ENCODE peak calls at places on chromosome 21, in eight cellular contexts. N is uterus, P is ascending aorta, H is GM06990, W is astrocyte, X is IMR-90, U is body of pancreas, I is astrocyte of the spinal cord. Q is an unnamed sample.

GRCh38 chr21:22791986-22792560 is 1793.9 kb downstream of the NCAM2 start:
- DNase-seq in N (no peak), P (no peak), H (no peak), W (peak; percentile 3), X (peak; percentile 38), U (peak; percentile 31), I (peak; percentile 64), Q (peak; percentile 37)

GRCh38 chr21:42269382-42269781 is 45.8 kb downstream of the TFF3 start:
- DNase-seq in N (no peak), P (no peak), H (no peak), W (no peak), X (no peak), U (no peak), I (no peak), Q (no peak)

GRCh38 chr21:28138272-28138671 is 854.4 kb downstream of the LTN1 start:
- DNase-seq in N (no peak), P (no peak), H (no peak), W (peak; percentile 3), X (peak; percentile 25), U (no peak), I (no peak), Q (peak; percentile 65)

GRCh38 chr21:35559128-35559831 is 501.0 kb downstream of the SETD4 start:
- DNase-seq in N (no peak), P (no peak), H (no peak), W (peak; percentile 98), X (peak; percentile 95), U (no peak), I (peak; percentile 97), Q (peak; percentile 95)

GRCh38 chr21:24197132-24197643 is 1410.1 kb downstream of the MRPL39 start:
- DNase-seq in N (no peak), P (no peak), H (no peak), W (no peak), X (no peak), U (no peak), I (no peak), Q (no peak)

GRCh38 chr21:33024278-33025103 is 1.2 kb upstream of the OLIG2 start:
- DNase-seq in N (no peak), P (no peak), H (no peak), W (no peak), X (no peak), U (no peak), I (no peak), Q (no peak)

GRCh38 chr21:18493420-18493819 is 89.8 kb upstream of the TMPRSS15 start:
- DNase-seq in N (no peak), P (no peak), H (no peak), W (peak; percentile 87), X (no peak), U (no peak), I (peak; percentile 89), Q (no peak)

GRCh38 chr21:15061747-15062146 is 3.1 kb downstream of the NRIP1 start:
- DNase-seq in N (no peak), P (no peak), H (no peak), W (no peak), X (no peak), U (no peak), I (no peak), Q (no peak)

GRCh38 chr21:35585878-35586277 is 474.4 kb downstream of the SETD4 start:
- DNase-seq in N (no peak), P (no peak), H (no peak), W (no peak), X (no peak), U (no peak), I (no peak), Q (no peak)

GRCh38 chr21:32065654-32066053 is 192.8 kb downstream of the HUNK start:
- DNase-seq in N (no peak), P (no peak), H (no peak), W (no peak), X (no peak), U (no peak), I (no peak), Q (no peak)

GRCh38 chr21:17491716-17492414 is 21.0 kb upstream of the CXADR start:
- DNase-seq in N (peak; percentile 28), P (no peak), H (no peak), W (peak; percentile 100), X (peak; percentile 99), U (no peak), I (peak; percentile 99), Q (peak; percentile 98)

GRCh38 chr21:31142600-31142999 is 104.3 kb upstream of the KRTAP19-8 start:
- DNase-seq in N (no peak), P (no peak), H (no peak), W (no peak), X (no peak), U (no peak), I (no peak), Q (no peak)

GRCh38 chr21:33937146-33937545 is 21.5 kb upstream of the ATP5PO start:
- DNase-seq in N (no peak), P (no peak), H (no peak), W (no peak), X (no peak), U (no peak), I (no peak), Q (no peak)

GRCh38 chr21:32886339-32886738 is 114.8 kb upstream of the PAXBP1 start:
- DNase-seq in N (no peak), P (no peak), H (no peak), W (no peak), X (no peak), U (no peak), I (no peak), Q (no peak)

GRCh38 chr21:24727803-24728425 is 879.4 kb downstream of the MRPL39 start:
- DNase-seq in N (no peak), P (no peak), H (no peak), W (no peak), X (peak; percentile 52), U (no peak), I (no peak), Q (no peak)

GRCh38 chr21:33642896-33643657 is 776 bp downstream of the ITSN1 start:
- DNase-seq in N (peak; percentile 33), P (no peak), H (peak; percentile 51), W (peak; percentile 20), X (peak; percentile 36), U (peak; percentile 25), I (no peak), Q (peak; percentile 31)

GRCh38 chr21:36799869-36800268 is 101.0 kb downstream of the SIM2 start:
- DNase-seq in N (no peak), P (no peak), H (no peak), W (no peak), X (peak; percentile 72), U (no peak), I (no peak), Q (peak; percentile 36)

GRCh38 chr21:14591882-14592281 is 45.8 kb upstream of the SAMSN1 start:
- DNase-seq in N (peak; percentile 41), P (no peak), H (no peak), W (no peak), X (no peak), U (no peak), I (peak; percentile 82), Q (peak; percentile 5)

GRCh38 chr21:42164064-42164789 is 54.7 kb upstream of the ABCG1 start:
- DNase-seq in N (peak; percentile 26), P (no peak), H (no peak), W (no peak), X (no peak), U (peak; percentile 35), I (no peak), Q (no peak)

GRCh38 chr21:31447477-31447876 is 103.4 kb upstream of the TIAM1 start:
- DNase-seq in N (peak; percentile 29), P (no peak), H (no peak), W (peak; percentile 63), X (peak; percentile 36), U (no peak), I (peak; percentile 20), Q (peak; percentile 2)

GRCh38 chr21:23162213-23162946 is 2164.2 kb downstream of the NCAM2 start:
- DNase-seq in N (no peak), P (no peak), H (no peak), W (no peak), X (no peak), U (no peak), I (no peak), Q (no peak)

GRCh38 chr21:46665566-46665965 is 30.1 kb downstream of the PRMT2 start:
- DNase-seq in N (no peak), P (no peak), H (no peak), W (no peak), X (no peak), U (no peak), I (no peak), Q (no peak)

GRCh38 chr21:14453339-14453738 is 70.4 kb upstream of the HSPA13 start:
- DNase-seq in N (no peak), P (no peak), H (peak; percentile 71), W (no peak), X (no peak), U (no peak), I (no peak), Q (no peak)

GRCh38 chr21:37153193-37153934 is 80.3 kb downstream of the TTC3 start:
- DNase-seq in N (peak; percentile 66), P (no peak), H (no peak), W (peak; percentile 68), X (peak; percentile 88), U (no peak), I (peak; percentile 67), Q (peak; percentile 87)

GRCh38 chr21:37278199-37278598 is 11.1 kb upstream of the VPS26C start:
- DNase-seq in N (no peak), P (no peak), H (no peak), W (no peak), X (no peak), U (no peak), I (no peak), Q (no peak)

GRCh38 chr21:29155933-29156260 is 25.5 kb downstream of the MAP3K7CL start:
- DNase-seq in N (no peak), P (no peak), H (no peak), W (no peak), X (no peak), U (no peak), I (no peak), Q (no peak)
- H3K4me3 ChIP-seq in N (no peak overlapping the region), P (peak overlapping the region; percentile 70), H (no peak overlapping the region), W (no peak overlapping the region), X (no peak overlapping the region), U (no peak overlapping the region), I (no peak overlapping the region), Q (no peak overlapping the region)

DNA sequence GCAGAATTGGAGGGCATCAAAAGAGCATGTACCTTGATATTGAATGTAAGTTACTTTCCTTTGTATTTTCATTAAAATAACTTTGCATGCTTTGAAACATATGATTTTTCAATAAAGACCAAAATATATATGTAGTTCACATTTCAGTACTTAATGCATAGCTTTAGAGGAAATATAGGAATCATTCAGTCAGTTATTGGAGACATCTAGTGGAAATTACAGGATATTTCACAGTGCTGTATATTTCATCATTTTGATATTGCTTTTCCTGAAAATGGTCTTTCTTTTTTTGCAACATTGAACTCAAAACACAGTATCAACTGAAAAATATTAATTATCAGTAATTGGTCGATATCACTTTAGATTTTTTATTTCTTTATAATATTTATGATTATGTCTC is 375.8 kb downstream of the NCAM2 start:
- DNase-seq in N (no peak), P (no peak), H (no peak), W (no peak), X (no peak), U (no peak), I (peak; percentile 8), Q (peak; percentile 5)
- TF ChIP-seq CTCF in N (no peak), P (no peak), H (no peak), W (peak; percentile 5), X (peak; percentile 44), U (no peak), I (peak; percentile 25), Q (peak; percentile 49)

GRCh38 chr21:16086121-16086520 is 356.3 kb downstream of the USP25 start:
- DNase-seq in N (no peak), P (no peak), H (no peak), W (no peak), X (no peak), U (no peak), I (no peak), Q (no peak)
- H3K4me3 ChIP-seq in N (no peak overlapping the region), P (no peak overlapping the region), H (no peak overlapping the region), W (no peak overlapping the region), X (no peak overlapping the region), U (no peak overlapping the region), I (no peak overlapping the region), Q (no peak overlapping the region)

GRCh38 chr21:38668067-38668466 is 137.7 kb upstream of the ETS2 start:
- DNase-seq in N (no peak), P (no peak), H (no peak), W (no peak), X (no peak), U (no peak), I (no peak), Q (no peak)
- TF ChIP-seq CTCF in N (no peak), P (no peak), H (no peak), W (no peak), X (no peak), U (no peak), I (no peak), Q (no peak)